ENCODE peak calls at places on chromosomes 11 and 22, in ten cellular contexts. X, O, V, K, Z, F, D, A, N and T are unnamed samples.

GRCh38 chr11:2513441-2513840 is 68.6 kb downstream of the KCNQ1 start:
- DNase-seq in Z (no peak), D (no peak), N (peak), A (no peak), O (no peak), K (no peak), X (no peak), V (peak), F (no peak), T (peak)

GRCh38 chr22:47225931-47226633 is 463.6 kb downstream of the TBC1D22A start:
- DNase-seq in O (peak), K (no peak), F (no peak), Z (no peak), X (no peak), V (no peak), A (no peak), N (no peak), D (no peak), T (no peak)

GRCh38 chr11:70636659-70637058 is 238.3 kb downstream of the CTTN start:
- DNase-seq in K (no peak), Z (no peak), X (no peak), D (no peak), A (no peak), N (no peak), O (no peak), F (no peak), V (no peak), T (no peak)

GRCh38 chr11:62708423-62709261 is 1.2 kb downstream of the GNG3 start:
- DNase-seq in D (no peak), X (no peak), N (peak), O (peak), K (no peak), Z (no peak), F (peak), V (no peak), A (peak), T (no peak)

GRCh38 chr22:45537734-45538181 is 35.1 kb downstream of the FBLN1 start:
- DNase-seq in O (peak), F (peak), X (no peak), Z (no peak), A (peak), V (no peak), D (no peak), N (no peak), K (peak), T (no peak)

GRCh38 chr11:83241291-83241946 is 44.7 kb downstream of the CCDC90B start:
- DNase-seq in K (no peak), V (no peak), O (no peak), D (peak), A (peak), Z (peak), F (peak), N (no peak), X (peak), T (no peak)

GRCh38 chr11:124917115-124917637 is 1.9 kb upstream of the HEPN1 start:
- DNase-seq in Z (no peak), K (no peak), V (no peak), N (no peak), X (no peak), D (no peak), F (no peak), A (no peak), O (no peak), T (no peak)

GRCh38 chr11:44777537-44778199 is 50.9 kb downstream of the TSPAN18 start:
- DNase-seq in K (no peak), O (peak), A (no peak), Z (no peak), V (no peak), F (peak), N (peak), X (no peak), D (no peak), T (no peak)

GRCh38 chr11:20055312-20055711 is 105.0 kb downstream of the DBX1 start:
- DNase-seq in K (no peak), X (no peak), A (no peak), Z (no peak), F (no peak), O (no peak), N (no peak), V (no peak), D (no peak), T (no peak)

GRCh38 chr22:30202531-30203006 is 44.0 kb downstream of the LIF start:
- DNase-seq in N (no peak), K (no peak), V (no peak), F (peak), A (peak), D (no peak), O (no peak), Z (no peak), X (no peak), T (no peak)

GRCh38 chr22:48478529-48479265 is 1349.0 kb downstream of the BRD1 start:
- DNase-seq in A (no peak), Z (no peak), F (no peak), X (no peak), D (no peak), V (no peak), N (peak), O (no peak), K (no peak), T (no peak)

GRCh38 chr22:49321477-49322055 is 506.1 kb downstream of the BRD1 start:
- DNase-seq in V (no peak), X (no peak), K (peak), O (no peak), F (peak), A (no peak), Z (no peak), D (no peak), N (peak), T (no peak)

GRCh38 chr11:133818302-133818701 is 27.0 kb downstream of the SPATA19 start:
- DNase-seq in F (no peak), K (no peak), O (no peak), Z (no peak), N (no peak), A (no peak), V (no peak), X (no peak), D (no peak), T (no peak)

GRCh38 chr11:72940417-72940816 is 126.2 kb downstream of the ATG16L2 start:
- DNase-seq in D (no peak), Z (no peak), K (no peak), A (no peak), V (no peak), N (no peak), X (no peak), F (peak), O (no peak), T (no peak)

GRCh38 chr22:31659246-31659645 is 2.8 kb downstream of the PISD start:
- DNase-seq in K (no peak), Z (no peak), V (no peak), A (no peak), O (no peak), X (no peak), F (no peak), N (no peak), D (no peak), T (no peak)

GRCh38 chr11:67432655-67433349 is 4.5 kb downstream of the RPS6KB2 start:
- DNase-seq in F (no peak), Z (no peak), D (no peak), A (no peak), N (peak), O (no peak), V (no peak), X (no peak), K (no peak), T (no peak)

GRCh38 chr11:47189100-47189834 is 3.0 kb upstream of the PACSIN3 start:
- DNase-seq in Z (no peak), D (peak), N (no peak), X (no peak), A (peak), O (no peak), V (no peak), F (no peak), K (no peak), T (no peak)
- TF ChIP-seq POLR2AphosphoS5 in Z (no peak), D (no peak), N (no peak), X (no peak), A (peak), O (peak), V (no peak), F (peak), K (no peak), T (no peak)

DNA sequence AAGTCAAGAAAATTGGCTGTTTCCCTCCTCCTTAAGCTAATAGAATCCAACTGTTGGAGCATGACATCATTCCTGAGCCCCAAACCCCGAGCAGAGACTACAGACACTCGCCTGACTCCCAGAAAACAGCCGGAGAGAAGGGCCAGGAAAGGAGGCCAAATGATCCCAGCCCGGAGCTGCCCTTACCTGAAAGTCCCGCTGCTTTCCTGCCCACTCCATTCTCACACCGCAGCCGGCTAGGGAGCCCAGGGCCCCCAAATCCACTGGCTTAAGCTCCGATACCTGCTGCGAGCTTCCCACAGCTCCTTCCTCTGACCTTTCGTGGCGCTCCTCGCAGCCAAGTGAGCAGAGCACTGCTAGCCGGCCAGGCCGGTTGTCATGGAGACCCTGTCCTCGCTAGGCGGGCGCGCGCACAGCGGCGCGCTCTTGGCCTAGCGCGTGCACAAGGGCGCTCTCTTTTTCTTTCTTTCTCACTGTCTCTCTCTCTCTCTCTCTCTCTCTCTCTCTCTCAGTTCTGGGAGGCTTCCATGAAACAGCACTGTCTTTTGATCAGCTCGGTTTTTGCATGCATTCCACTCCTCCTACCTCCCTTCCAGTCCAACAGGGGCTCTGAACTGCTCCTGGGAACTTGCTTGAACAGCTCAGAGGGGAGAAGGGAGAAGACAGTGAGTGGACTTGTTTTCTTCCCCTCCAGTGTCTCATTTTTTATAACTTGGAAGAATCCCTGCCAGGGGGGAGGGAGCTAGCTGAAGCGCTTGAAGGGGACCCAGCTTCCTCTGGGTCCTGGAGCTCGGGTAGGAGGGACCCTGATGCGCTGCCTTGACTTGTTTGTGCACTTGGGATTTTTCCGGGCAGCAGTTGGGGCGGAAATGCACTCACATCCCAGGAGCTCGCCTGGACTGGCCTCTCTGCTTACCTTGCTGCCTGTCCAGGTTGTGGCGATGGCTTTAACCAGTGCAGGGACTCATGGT is 100.4 kb upstream of the AKIP1 start:
- DNase-seq in V (peak), K (peak), Z (peak), X (no peak), D (no peak), A (peak), F (peak), O (peak), N (peak), T (peak)
- TF ChIP-seq POLR2AphosphoS5 in V (no peak), K (peak), Z (no peak), X (no peak), D (no peak), A (peak), F (peak), O (peak), N (peak), T (no peak)

GRCh38 chr11:16923987-16924386 is 90.2 kb downstream of the PLEKHA7 start:
- DNase-seq in Z (no peak), O (no peak), K (no peak), F (peak), D (no peak), A (no peak), V (peak), X (no peak), N (no peak), T (no peak)

GRCh38 chr11:16926868-16927267 is 87.3 kb downstream of the PLEKHA7 start:
- DNase-seq in O (no peak), F (no peak), K (no peak), N (no peak), Z (no peak), V (no peak), A (no peak), X (no peak), D (no peak), T (no peak)

GRCh38 chr11:16924462-16924825 is 89.8 kb downstream of the PLEKHA7 start:
- DNase-seq in A (no peak), F (no peak), D (no peak), X (no peak), O (no peak), N (no peak), V (no peak), Z (no peak), K (no peak), T (no peak)

GRCh38 chr11:16925495-16926065 is 88.6 kb downstream of the PLEKHA7 start:
- DNase-seq in K (peak), V (peak), N (peak), D (no peak), O (peak), F (no peak), Z (peak), A (peak), X (peak), T (no peak)

GRCh38 chr11:16924826-16925494 is 89.3 kb downstream of the PLEKHA7 start:
- DNase-seq in N (no peak), K (peak), O (peak), Z (no peak), A (peak), F (peak), D (no peak), X (peak), V (peak), T (no peak)
- TF ChIP-seq POLR2AphosphoS5 in N (no peak), K (no peak), O (no peak), Z (no peak), A (peak), F (peak), D (no peak), X (peak), V (no peak), T (no peak)

GRCh38 chr11:78795862-78796261 is 221.2 kb upstream of the NARS2 start:
- DNase-seq in F (no peak), V (no peak), X (no peak), K (no peak), N (no peak), D (no peak), Z (no peak), A (no peak), O (no peak), T (no peak)
- TF ChIP-seq POLR2AphosphoS5 in F (no peak), V (no peak), X (no peak), K (no peak), N (no peak), D (no peak), Z (no peak), A (no peak), O (no peak), T (no peak)

GRCh38 chr11:79437274-79437980 is 3.4 kb downstream of the TENM4 start:
- DNase-seq in D (no peak), A (peak), Z (peak), V (no peak), O (peak), F (peak), X (no peak), N (peak), K (peak), T (peak)

GRCh38 chr11:79439430-79439892 is 1.4 kb downstream of the TENM4 start:
- DNase-seq in F (no peak), X (no peak), D (no peak), Z (no peak), A (no peak), V (no peak), K (no peak), N (no peak), O (no peak), T (no peak)

GRCh38 chr11:79436911-79437273 is 3.9 kb downstream of the TENM4 start:
- DNase-seq in A (no peak), V (no peak), N (no peak), F (no peak), O (no peak), Z (no peak), D (no peak), X (no peak), K (no peak), T (no peak)

GRCh38 chr11:79438631-79439429 is 2.0 kb downstream of the TENM4 start:
- DNase-seq in A (no peak), N (no peak), X (no peak), F (no peak), D (no peak), O (peak), V (no peak), Z (no peak), K (no peak), T (peak)

DNA sequence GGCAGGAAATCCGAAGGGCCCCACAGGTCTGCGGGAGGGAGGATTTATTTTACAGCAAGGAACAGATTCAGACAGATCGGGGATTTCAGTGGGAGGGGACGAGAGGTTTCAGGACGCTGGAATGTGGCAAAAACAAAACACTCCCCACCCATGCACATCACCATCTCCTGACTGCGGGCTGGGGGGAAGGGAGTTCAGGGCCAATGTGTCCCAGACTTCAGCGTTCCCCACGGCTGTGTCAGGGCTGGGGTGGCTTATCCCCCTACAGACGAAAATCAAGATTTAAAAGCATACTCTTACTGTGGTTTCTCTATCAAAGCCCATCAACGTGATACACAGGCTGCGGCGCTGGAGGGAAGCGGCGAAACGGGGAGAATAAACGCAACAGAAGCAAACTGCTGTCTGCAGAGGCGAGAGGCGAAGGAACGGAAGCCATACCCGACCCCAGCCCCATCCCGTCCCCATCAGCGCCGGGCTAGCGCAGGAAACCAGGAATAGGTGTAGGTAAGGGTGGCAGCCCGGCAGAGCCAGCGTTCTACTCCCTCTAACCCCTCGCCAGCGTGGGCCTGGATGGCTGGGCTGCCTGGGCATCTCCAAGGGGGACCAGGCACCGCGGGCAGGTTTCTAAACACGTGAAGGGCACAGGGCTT is 2.7 kb downstream of the TENM4 start:
- DNase-seq in Z (no peak), K (no peak), D (no peak), O (peak), A (peak), V (no peak), F (no peak), X (no peak), N (peak), T (peak)
- TF ChIP-seq POLR2AphosphoS5 in Z (no peak), K (no peak), D (no peak), O (no peak), A (no peak), V (no peak), F (no peak), X (no peak), N (no peak), T (no peak)

GRCh38 chr11:57426754-57427691 is at the start of gene SLC43A3:
- DNase-seq in O (peak), F (peak), A (peak), K (peak), X (no peak), Z (peak), N (peak), D (no peak), V (peak), T (peak)
- TF ChIP-seq POLR2AphosphoS5 in O (peak), F (peak), A (peak), K (peak), X (no peak), Z (peak), N (peak), D (no peak), V (peak), T (peak)

GRCh38 chr11:74720596-74721478 is 10.4 kb downstream of the CHRDL2 start:
- DNase-seq in F (peak), A (no peak), N (peak), O (peak), K (no peak), X (no peak), D (no peak), V (no peak), Z (no peak), T (no peak)
- TF ChIP-seq POLR2AphosphoS5 in F (peak), A (peak), N (no peak), O (peak), K (no peak), X (no peak), D (no peak), V (no peak), Z (no peak), T (no peak)

DNA sequence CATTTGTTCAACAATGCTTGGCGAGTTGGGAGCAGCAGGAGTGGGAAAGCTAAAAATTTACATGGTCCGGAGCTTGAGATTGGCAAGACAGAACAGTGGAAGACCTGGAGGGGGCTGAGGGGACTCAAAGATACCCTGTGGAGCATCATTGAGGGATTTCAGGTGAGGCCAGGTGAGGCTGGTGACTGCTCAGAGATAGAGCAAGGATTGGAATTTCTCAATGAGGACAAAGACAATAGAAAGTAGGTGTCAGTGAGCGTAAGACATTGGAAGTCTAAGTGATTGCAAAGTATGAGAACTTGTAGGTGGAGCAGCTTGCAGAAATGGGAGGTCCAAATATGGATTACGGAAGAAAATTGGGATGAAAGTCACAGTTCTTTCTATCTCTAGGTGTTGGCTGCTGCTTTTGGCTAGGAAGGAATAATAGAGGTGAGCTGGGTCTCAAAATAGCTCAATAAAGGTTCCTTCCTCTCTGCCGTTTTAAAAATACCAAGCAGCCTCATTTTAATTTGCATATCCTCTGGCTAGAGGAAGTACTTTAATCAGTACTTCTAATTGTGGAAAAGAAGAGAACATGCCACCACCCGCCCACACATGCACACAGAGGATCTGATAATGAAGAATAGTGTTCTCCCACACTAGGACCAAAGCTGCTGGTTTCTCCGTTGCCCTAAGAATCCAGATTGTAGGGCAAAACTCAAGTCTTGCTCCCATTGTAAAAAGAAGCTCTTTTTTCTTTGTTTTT is 41.8 kb upstream of the SORL1-AS1 start:
- DNase-seq in D (no peak), N (no peak), O (no peak), Z (no peak), V (no peak), F (no peak), X (no peak), K (no peak), A (no peak), T (no peak)
- TF ChIP-seq POLR2AphosphoS5 in D (no peak), N (no peak), O (no peak), Z (no peak), V (peak), F (no peak), X (no peak), K (no peak), A (no peak), T (no peak)

DNA sequence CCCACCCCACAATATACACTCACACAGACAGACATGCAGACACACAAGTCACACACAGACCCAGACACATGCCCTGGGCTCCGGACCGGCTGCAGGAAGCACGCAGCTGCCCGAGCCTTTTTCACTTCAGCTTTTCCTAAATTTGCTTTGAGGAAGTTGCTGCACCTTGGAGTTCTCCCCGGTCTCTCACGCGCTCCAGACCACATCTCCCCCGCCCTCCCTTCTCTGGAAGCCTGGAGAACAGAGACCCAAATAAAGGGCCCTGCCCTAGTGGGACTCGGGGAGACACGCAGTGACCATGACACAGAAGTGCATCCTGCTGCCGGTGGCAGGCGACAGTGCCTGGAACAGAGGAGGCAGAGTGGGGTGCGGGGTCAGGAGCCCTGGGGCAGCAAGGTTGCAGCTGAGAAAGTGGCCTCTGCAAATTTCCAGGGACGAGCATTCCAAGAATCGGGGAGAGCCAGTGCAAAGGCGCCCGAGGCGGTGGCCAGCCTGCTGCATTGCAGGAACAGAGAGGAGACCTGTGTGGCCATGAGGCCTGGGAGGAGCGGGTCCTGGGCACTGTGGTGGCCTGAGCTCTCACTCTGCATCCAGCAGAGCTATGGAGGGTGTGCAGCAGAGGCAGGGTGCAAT is 19.1 kb downstream of the RPL3 start:
- DNase-seq in A (no peak), O (no peak), F (no peak), V (no peak), N (no peak), Z (no peak), X (no peak), D (no peak), K (peak), T (no peak)
- TF ChIP-seq POLR2AphosphoS5 in A (no peak), O (no peak), F (no peak), V (no peak), N (no peak), Z (no peak), X (no peak), D (no peak), K (no peak), T (no peak)